ENCODE peak calls at places on chromosomes 1 and 21, in seven cellular contexts. One of them, this sample, is unnamed. For H3K4me1, the result is how much of the 10 kb centered on the place peaks cover.

GRCh38 chr21:32772281-32773047 is 909 bp upstream of the PAXBP1 start:
- DNase-seq in neural progenitor cell: peak
- DNase-seq in mammary epithelial cell: peak
- DNase-seq in neuronal stem cell: peak
- DNase-seq in NT2/D1: no peak
- DNase-seq in kidney: no peak
- DNase-seq in H1: no peak
- DNase-seq in this sample: peak

GRCh38 chr21:17498586-17498985 is 14.3 kb upstream of the CXADR start:
- DNase-seq in neural progenitor cell: no peak
- DNase-seq in mammary epithelial cell: no peak
- DNase-seq in neuronal stem cell: no peak
- DNase-seq in NT2/D1: no peak
- DNase-seq in kidney: no peak
- DNase-seq in H1: no peak
- DNase-seq in this sample: no peak

GRCh38 chr1:168465942-168466702 is 77.7 kb downstream of the XCL2 start:
- DNase-seq in neural progenitor cell: no peak
- DNase-seq in mammary epithelial cell: peak
- DNase-seq in neuronal stem cell: no peak
- DNase-seq in NT2/D1: no peak
- DNase-seq in kidney: no peak
- DNase-seq in H1: no peak
- DNase-seq in this sample: peak

GRCh38 chr1:231107600-231108326 is 54.1 kb upstream of the TRIM67 start:
- DNase-seq in neural progenitor cell: no peak
- DNase-seq in mammary epithelial cell: no peak
- DNase-seq in neuronal stem cell: no peak
- DNase-seq in NT2/D1: no peak
- DNase-seq in kidney: no peak
- DNase-seq in H1: no peak
- DNase-seq in this sample: no peak

GRCh38 chr1:245687636-245688535 is 533.1 kb downstream of the KIF26B start:
- DNase-seq in neural progenitor cell: peak
- DNase-seq in mammary epithelial cell: no peak
- DNase-seq in neuronal stem cell: no peak
- DNase-seq in NT2/D1: peak
- DNase-seq in kidney: peak
- DNase-seq in H1: peak
- DNase-seq in this sample: no peak

GRCh38 chr1:239179001-239179400 is 207.4 kb upstream of the CHRM3 start:
- DNase-seq in neural progenitor cell: no peak
- DNase-seq in mammary epithelial cell: no peak
- DNase-seq in neuronal stem cell: no peak
- DNase-seq in NT2/D1: no peak
- DNase-seq in kidney: no peak
- DNase-seq in H1: no peak
- DNase-seq in this sample: no peak

GRCh38 chr1:152111515-152111968 is 3.7 kb downstream of the TCHH start:
- DNase-seq in neural progenitor cell: peak
- DNase-seq in mammary epithelial cell: peak
- DNase-seq in neuronal stem cell: peak
- DNase-seq in NT2/D1: peak
- DNase-seq in kidney: peak
- DNase-seq in H1: peak
- DNase-seq in this sample: peak

GRCh38 chr1:155086182-155086741 is 7.6 kb downstream of the EFNA3 start:
- DNase-seq in neural progenitor cell: peak
- DNase-seq in mammary epithelial cell: no peak
- DNase-seq in neuronal stem cell: peak
- DNase-seq in NT2/D1: no peak
- DNase-seq in kidney: no peak
- DNase-seq in H1: peak
- DNase-seq in this sample: peak

GRCh38 chr1:43443197-43443946 is 10.4 kb downstream of the HYI start:
- DNase-seq in neural progenitor cell: no peak
- DNase-seq in mammary epithelial cell: no peak
- DNase-seq in neuronal stem cell: no peak
- DNase-seq in NT2/D1: no peak
- DNase-seq in kidney: peak
- DNase-seq in H1: no peak
- DNase-seq in this sample: no peak

GRCh38 chr1:212987702-212988322 is 27.9 kb downstream of the ANGEL2 start:
- DNase-seq in neural progenitor cell: no peak
- DNase-seq in mammary epithelial cell: peak
- DNase-seq in neuronal stem cell: no peak
- DNase-seq in NT2/D1: no peak
- DNase-seq in kidney: no peak
- DNase-seq in H1: no peak
- DNase-seq in this sample: no peak

GRCh38 chr1:92504751-92505692 is 18.3 kb upstream of the GFI1 start:
- DNase-seq in neural progenitor cell: no peak
- DNase-seq in mammary epithelial cell: no peak
- DNase-seq in neuronal stem cell: no peak
- DNase-seq in NT2/D1: no peak
- DNase-seq in kidney: no peak
- DNase-seq in H1: no peak
- DNase-seq in this sample: no peak
- H3K4me3 ChIP-seq in neural progenitor cell: no peak
- H3K4me3 ChIP-seq in mammary epithelial cell: no peak
- H3K4me3 ChIP-seq in neuronal stem cell: no peak
- H3K4me3 ChIP-seq in NT2/D1: no peak
- H3K4me3 ChIP-seq in kidney: no peak
- H3K4me3 ChIP-seq in H1: no peak
- H3K4me3 ChIP-seq in this sample: no peak

GRCh38 chr1:99207216-99207615 is 57.1 kb upstream of the PLPPR4 start:
- DNase-seq in neural progenitor cell: no peak
- DNase-seq in mammary epithelial cell: peak
- DNase-seq in neuronal stem cell: no peak
- DNase-seq in NT2/D1: no peak
- DNase-seq in kidney: no peak
- DNase-seq in H1: no peak
- DNase-seq in this sample: no peak
- H3K9ac ChIP-seq in neural progenitor cell: no peak
- H3K9ac ChIP-seq in mammary epithelial cell: no peak
- H3K9ac ChIP-seq in neuronal stem cell: no peak
- H3K9ac ChIP-seq in NT2/D1: no peak
- H3K9ac ChIP-seq in kidney: no peak
- H3K9ac ChIP-seq in H1: no peak
- H3K9ac ChIP-seq in this sample: no peak

DNA sequence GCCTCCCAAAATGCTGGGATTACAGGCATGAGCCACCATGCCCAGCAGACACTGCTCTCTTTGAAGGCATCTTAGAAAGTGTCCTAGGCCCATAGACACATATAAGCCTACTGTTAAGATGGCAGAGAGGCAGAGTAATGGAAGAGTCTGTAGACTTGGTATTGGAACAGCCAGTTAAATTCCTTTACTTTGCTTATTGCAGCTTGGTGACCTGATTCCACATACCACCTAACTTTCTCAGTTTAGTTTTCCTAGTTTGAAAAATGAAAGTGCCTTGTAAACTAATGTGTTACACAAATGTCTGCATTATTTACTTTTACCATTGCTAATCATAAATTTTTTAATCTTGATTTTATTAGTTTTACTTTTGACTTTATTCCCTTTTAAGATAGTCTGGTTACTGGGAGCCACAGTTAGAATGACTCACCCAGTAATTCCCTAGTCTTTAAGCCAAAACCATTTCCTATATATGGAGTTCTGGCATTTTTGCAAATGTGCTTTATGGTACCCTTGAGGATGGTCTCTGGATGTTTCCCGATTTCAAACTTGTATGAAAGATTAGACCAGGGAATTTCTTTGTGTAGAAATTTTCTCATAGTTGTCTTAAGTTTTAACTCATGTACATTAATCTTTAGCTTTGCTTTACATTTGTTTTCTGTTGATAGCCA is 6.4 kb downstream of the SMAP2 start:
- DNase-seq in neural progenitor cell: no peak
- DNase-seq in mammary epithelial cell: no peak
- DNase-seq in neuronal stem cell: no peak
- DNase-seq in NT2/D1: no peak
- DNase-seq in kidney: no peak
- DNase-seq in H1: no peak
- DNase-seq in this sample: no peak
- H3K4me1 ChIP-seq in neural progenitor cell: under half
- H3K4me1 ChIP-seq in mammary epithelial cell: under half
- H3K4me1 ChIP-seq in neuronal stem cell: under half
- H3K4me1 ChIP-seq in NT2/D1: under half
- H3K4me1 ChIP-seq in kidney: under half
- H3K4me1 ChIP-seq in H1: under half
- H3K4me1 ChIP-seq in this sample: under half

GRCh38 chr1:70719164-70719563 is 308.1 kb downstream of the CTH start:
- DNase-seq in neural progenitor cell: no peak
- DNase-seq in mammary epithelial cell: no peak
- DNase-seq in neuronal stem cell: no peak
- DNase-seq in NT2/D1: no peak
- DNase-seq in kidney: no peak
- DNase-seq in H1: no peak
- DNase-seq in this sample: no peak
- H3K4me3 ChIP-seq in neural progenitor cell: no peak
- H3K4me3 ChIP-seq in mammary epithelial cell: no peak
- H3K4me3 ChIP-seq in neuronal stem cell: no peak
- H3K4me3 ChIP-seq in NT2/D1: no peak
- H3K4me3 ChIP-seq in kidney: no peak
- H3K4me3 ChIP-seq in H1: no peak
- H3K4me3 ChIP-seq in this sample: no peak

GRCh38 chr1:206708882-206709281 is 24.2 kb downstream of the MAPKAPK2 start:
- DNase-seq in neural progenitor cell: no peak
- DNase-seq in mammary epithelial cell: no peak
- DNase-seq in neuronal stem cell: no peak
- DNase-seq in NT2/D1: no peak
- DNase-seq in kidney: no peak
- DNase-seq in H1: no peak
- DNase-seq in this sample: no peak

GRCh38 chr1:206709772-206710456 is 25.2 kb downstream of the MAPKAPK2 start:
- DNase-seq in neural progenitor cell: no peak
- DNase-seq in mammary epithelial cell: peak
- DNase-seq in neuronal stem cell: no peak
- DNase-seq in NT2/D1: no peak
- DNase-seq in kidney: no peak
- DNase-seq in H1: no peak
- DNase-seq in this sample: no peak

GRCh38 chr1:206708058-206708457 is 23.4 kb downstream of the MAPKAPK2 start:
- DNase-seq in neural progenitor cell: no peak
- DNase-seq in mammary epithelial cell: no peak
- DNase-seq in neuronal stem cell: no peak
- DNase-seq in NT2/D1: no peak
- DNase-seq in kidney: no peak
- DNase-seq in H1: no peak
- DNase-seq in this sample: no peak

GRCh38 chr1:206709322-206709721 is 24.6 kb downstream of the MAPKAPK2 start:
- DNase-seq in neural progenitor cell: no peak
- DNase-seq in mammary epithelial cell: no peak
- DNase-seq in neuronal stem cell: no peak
- DNase-seq in NT2/D1: no peak
- DNase-seq in kidney: no peak
- DNase-seq in H1: no peak
- DNase-seq in this sample: no peak

GRCh38 chr1:206710457-206710823 is 25.7 kb downstream of the MAPKAPK2 start:
- DNase-seq in neural progenitor cell: no peak
- DNase-seq in mammary epithelial cell: no peak
- DNase-seq in neuronal stem cell: no peak
- DNase-seq in NT2/D1: no peak
- DNase-seq in kidney: no peak
- DNase-seq in H1: no peak
- DNase-seq in this sample: no peak
- H3K9ac ChIP-seq in neural progenitor cell: no peak
- H3K9ac ChIP-seq in mammary epithelial cell: peak
- H3K9ac ChIP-seq in neuronal stem cell: no peak
- H3K9ac ChIP-seq in NT2/D1: no peak
- H3K9ac ChIP-seq in kidney: no peak
- H3K9ac ChIP-seq in H1: no peak
- H3K9ac ChIP-seq in this sample: no peak

GRCh38 chr1:45685308-45686080 is 839 bp downstream of the GPBP1L1 start:
- DNase-seq in neural progenitor cell: peak
- DNase-seq in mammary epithelial cell: peak
- DNase-seq in neuronal stem cell: no peak
- DNase-seq in NT2/D1: no peak
- DNase-seq in kidney: no peak
- DNase-seq in H1: no peak
- DNase-seq in this sample: peak

GRCh38 chr1:45687014-45687752 is 798 bp upstream of the TMEM69 start:
- DNase-seq in neural progenitor cell: peak
- DNase-seq in mammary epithelial cell: peak
- DNase-seq in neuronal stem cell: peak
- DNase-seq in NT2/D1: peak
- DNase-seq in kidney: peak
- DNase-seq in H1: peak
- DNase-seq in this sample: peak

GRCh38 chr1:45682942-45683341 is 3.4 kb downstream of the GPBP1L1 start:
- DNase-seq in neural progenitor cell: no peak
- DNase-seq in mammary epithelial cell: no peak
- DNase-seq in neuronal stem cell: no peak
- DNase-seq in NT2/D1: no peak
- DNase-seq in kidney: no peak
- DNase-seq in H1: no peak
- DNase-seq in this sample: no peak

GRCh38 chr1:45686081-45687013 is at the start of gene GPBP1L1:
- DNase-seq in neural progenitor cell: peak
- DNase-seq in mammary epithelial cell: peak
- DNase-seq in neuronal stem cell: peak
- DNase-seq in NT2/D1: peak
- DNase-seq in kidney: peak
- DNase-seq in H1: peak
- DNase-seq in this sample: peak

DNA sequence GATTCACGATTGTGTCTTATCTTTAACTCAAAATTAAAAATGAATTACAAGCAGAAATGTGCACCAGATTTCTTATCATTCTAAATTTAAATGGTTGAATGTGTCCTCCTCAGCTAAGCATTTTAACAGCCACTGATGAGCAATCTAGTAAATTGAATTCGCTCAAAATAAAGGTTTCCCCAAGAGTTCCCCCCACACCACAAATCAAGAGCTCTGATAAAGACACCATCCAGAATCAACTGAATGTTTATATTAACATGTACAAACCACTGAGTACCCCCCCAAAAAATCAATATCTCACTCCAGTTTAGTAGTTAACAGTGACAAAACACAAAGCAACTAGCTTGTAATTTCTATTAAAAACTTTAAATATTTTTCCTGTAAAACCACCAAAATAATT is 1.9 kb downstream of the GPBP1L1 start:
- DNase-seq in neural progenitor cell: no peak
- DNase-seq in mammary epithelial cell: no peak
- DNase-seq in neuronal stem cell: no peak
- DNase-seq in NT2/D1: no peak
- DNase-seq in kidney: no peak
- DNase-seq in H1: no peak
- DNase-seq in this sample: no peak
- H3K4me1 ChIP-seq in neural progenitor cell: under half
- H3K4me1 ChIP-seq in mammary epithelial cell: under half
- H3K4me1 ChIP-seq in neuronal stem cell: under half
- H3K4me1 ChIP-seq in NT2/D1: under half
- H3K4me1 ChIP-seq in kidney: under half
- H3K4me1 ChIP-seq in H1: under half
- H3K4me1 ChIP-seq in this sample: under half

This sample was measured in colonic mucosa.